ENCODE peak calls at places on chromosome 3, in ten cellular contexts. One of them, this sample, is unnamed.

GRCh38 chr3:147195896-147196295 is 210.4 kb downstream of the ZIC4 start:
- DNase-seq in activated T-cell treated with anti-CD3 and anti-CD28 coated beads for 4 hours: no peak
- DNase-seq in B cell: no peak
- DNase-seq in psoas muscle: no peak
- DNase-seq in astrocyte: no peak
- DNase-seq in HL-60: no peak
- DNase-seq in ovary: no peak
- DNase-seq in activated T-helper 9 cell treated with anti-CD3 and anti-CD28 coated beads, Interleukin-2, amount 50 U/mL, for 16 hours: no peak
- DNase-seq in posterior cingulate gyrus: no peak
- DNase-seq in GM12865: no peak
- DNase-seq in this sample: no peak

GRCh38 chr3:87503901-87504498 is 227.6 kb upstream of the POU1F1 start:
- DNase-seq in activated T-cell treated with anti-CD3 and anti-CD28 coated beads for 4 hours: no peak
- DNase-seq in astrocyte: peak
- DNase-seq in ovary: no peak
- DNase-seq in activated T-helper 9 cell treated with anti-CD3 and anti-CD28 coated beads, Interleukin-2, amount 50 U/mL, for 16 hours: no peak
- DNase-seq in psoas muscle: no peak
- DNase-seq in posterior cingulate gyrus: no peak
- DNase-seq in GM12865: peak
- DNase-seq in HL-60: peak
- DNase-seq in B cell: peak
- DNase-seq in this sample: no peak

GRCh38 chr3:106814231-106814630 is 563.0 kb upstream of the CCDC54 start:
- DNase-seq in B cell: no peak
- DNase-seq in astrocyte: no peak
- DNase-seq in GM12865: no peak
- DNase-seq in activated T-cell treated with anti-CD3 and anti-CD28 coated beads for 4 hours: no peak
- DNase-seq in psoas muscle: peak
- DNase-seq in activated T-helper 9 cell treated with anti-CD3 and anti-CD28 coated beads, Interleukin-2, amount 50 U/mL, for 16 hours: no peak
- DNase-seq in posterior cingulate gyrus: no peak
- DNase-seq in ovary: no peak
- DNase-seq in HL-60: no peak
- DNase-seq in this sample: no peak

GRCh38 chr3:112638327-112639020 is 2.5 kb downstream of the CCDC80 start:
- DNase-seq in ovary: no peak
- DNase-seq in activated T-helper 9 cell treated with anti-CD3 and anti-CD28 coated beads, Interleukin-2, amount 50 U/mL, for 16 hours: no peak
- DNase-seq in HL-60: no peak
- DNase-seq in psoas muscle: no peak
- DNase-seq in activated T-cell treated with anti-CD3 and anti-CD28 coated beads for 4 hours: no peak
- DNase-seq in posterior cingulate gyrus: no peak
- DNase-seq in astrocyte: no peak
- DNase-seq in B cell: no peak
- DNase-seq in GM12865: no peak
- DNase-seq in this sample: no peak

GRCh38 chr3:46186856-46187700 is 21.0 kb downstream of the CCR1 start:
- DNase-seq in activated T-cell treated with anti-CD3 and anti-CD28 coated beads for 4 hours: no peak
- DNase-seq in ovary: no peak
- DNase-seq in posterior cingulate gyrus: no peak
- DNase-seq in activated T-helper 9 cell treated with anti-CD3 and anti-CD28 coated beads, Interleukin-2, amount 50 U/mL, for 16 hours: no peak
- DNase-seq in B cell: peak
- DNase-seq in HL-60: no peak
- DNase-seq in GM12865: peak
- DNase-seq in psoas muscle: no peak
- DNase-seq in astrocyte: no peak
- DNase-seq in this sample: no peak

GRCh38 chr3:148642616-148643015 is 55.1 kb upstream of the AGTR1 start:
- DNase-seq in GM12865: no peak
- DNase-seq in HL-60: peak
- DNase-seq in psoas muscle: no peak
- DNase-seq in activated T-helper 9 cell treated with anti-CD3 and anti-CD28 coated beads, Interleukin-2, amount 50 U/mL, for 16 hours: no peak
- DNase-seq in B cell: no peak
- DNase-seq in posterior cingulate gyrus: no peak
- DNase-seq in ovary: no peak
- DNase-seq in astrocyte: peak
- DNase-seq in activated T-cell treated with anti-CD3 and anti-CD28 coated beads for 4 hours: no peak
- DNase-seq in this sample: no peak

GRCh38 chr3:354433-354832 is 157.9 kb downstream of the CHL1 start:
- DNase-seq in psoas muscle: no peak
- DNase-seq in HL-60: peak
- DNase-seq in GM12865: peak
- DNase-seq in activated T-helper 9 cell treated with anti-CD3 and anti-CD28 coated beads, Interleukin-2, amount 50 U/mL, for 16 hours: no peak
- DNase-seq in astrocyte: peak
- DNase-seq in B cell: peak
- DNase-seq in posterior cingulate gyrus: no peak
- DNase-seq in ovary: peak
- DNase-seq in activated T-cell treated with anti-CD3 and anti-CD28 coated beads for 4 hours: no peak
- DNase-seq in this sample: no peak

GRCh38 chr3:158261371-158261991 is 151.6 kb downstream of the RSRC1 start:
- DNase-seq in activated T-helper 9 cell treated with anti-CD3 and anti-CD28 coated beads, Interleukin-2, amount 50 U/mL, for 16 hours: no peak
- DNase-seq in GM12865: no peak
- DNase-seq in posterior cingulate gyrus: no peak
- DNase-seq in ovary: no peak
- DNase-seq in activated T-cell treated with anti-CD3 and anti-CD28 coated beads for 4 hours: no peak
- DNase-seq in HL-60: no peak
- DNase-seq in B cell: no peak
- DNase-seq in astrocyte: no peak
- DNase-seq in psoas muscle: no peak
- DNase-seq in this sample: no peak

GRCh38 chr3:40073310-40074007 is 236.0 kb upstream of the EIF1B start:
- DNase-seq in HL-60: no peak
- DNase-seq in activated T-cell treated with anti-CD3 and anti-CD28 coated beads for 4 hours: no peak
- DNase-seq in B cell: no peak
- DNase-seq in astrocyte: no peak
- DNase-seq in GM12865: no peak
- DNase-seq in psoas muscle: no peak
- DNase-seq in activated T-helper 9 cell treated with anti-CD3 and anti-CD28 coated beads, Interleukin-2, amount 50 U/mL, for 16 hours: no peak
- DNase-seq in posterior cingulate gyrus: no peak
- DNase-seq in ovary: no peak
- DNase-seq in this sample: no peak

GRCh38 chr3:189340680-189341460 is 169.1 kb downstream of the TPRG1 start:
- DNase-seq in ovary: no peak
- DNase-seq in activated T-cell treated with anti-CD3 and anti-CD28 coated beads for 4 hours: no peak
- DNase-seq in posterior cingulate gyrus: no peak
- DNase-seq in HL-60: no peak
- DNase-seq in astrocyte: no peak
- DNase-seq in psoas muscle: no peak
- DNase-seq in activated T-helper 9 cell treated with anti-CD3 and anti-CD28 coated beads, Interleukin-2, amount 50 U/mL, for 16 hours: no peak
- DNase-seq in GM12865: peak
- DNase-seq in B cell: no peak
- DNase-seq in this sample: no peak

GRCh38 chr3:37661615-37662306 is 199.9 kb upstream of the CTDSPL start:
- DNase-seq in HL-60: no peak
- DNase-seq in B cell: no peak
- DNase-seq in psoas muscle: no peak
- DNase-seq in activated T-helper 9 cell treated with anti-CD3 and anti-CD28 coated beads, Interleukin-2, amount 50 U/mL, for 16 hours: no peak
- DNase-seq in posterior cingulate gyrus: no peak
- DNase-seq in astrocyte: no peak
- DNase-seq in activated T-cell treated with anti-CD3 and anti-CD28 coated beads for 4 hours: no peak
- DNase-seq in GM12865: no peak
- DNase-seq in ovary: no peak
- DNase-seq in this sample: no peak

GRCh38 chr3:112199622-112200316 is 66.7 kb upstream of the GCSAM start:
- DNase-seq in activated T-cell treated with anti-CD3 and anti-CD28 coated beads for 4 hours: no peak
- DNase-seq in HL-60: no peak
- DNase-seq in psoas muscle: no peak
- DNase-seq in astrocyte: peak
- DNase-seq in ovary: no peak
- DNase-seq in posterior cingulate gyrus: no peak
- DNase-seq in B cell: no peak
- DNase-seq in GM12865: no peak
- DNase-seq in activated T-helper 9 cell treated with anti-CD3 and anti-CD28 coated beads, Interleukin-2, amount 50 U/mL, for 16 hours: no peak
- DNase-seq in this sample: no peak

GRCh38 chr3:43503067-43503728 is 118.6 kb downstream of the ANO10 start:
- DNase-seq in posterior cingulate gyrus: no peak
- DNase-seq in HL-60: no peak
- DNase-seq in ovary: no peak
- DNase-seq in B cell: peak
- DNase-seq in astrocyte: no peak
- DNase-seq in activated T-helper 9 cell treated with anti-CD3 and anti-CD28 coated beads, Interleukin-2, amount 50 U/mL, for 16 hours: no peak
- DNase-seq in GM12865: peak
- DNase-seq in psoas muscle: no peak
- DNase-seq in activated T-cell treated with anti-CD3 and anti-CD28 coated beads for 4 hours: no peak
- DNase-seq in this sample: no peak